ENCODE peak calls at places on chromosomes 7 and 10, in five cellular contexts. B, U, E, F and M are unnamed samples.

GRCh38 chr10:62422068-62422590 is 48.0 kb downstream of the ZNF365 start:
- DNase-seq in U (no peak), F (peak), B (peak), E (peak), M (no peak)

GRCh38 chr7:100247152-100247757 is 27.5 kb downstream of the PVRIG start:
- DNase-seq in U (no peak), B (peak), E (peak), F (peak), M (no peak)

GRCh38 chr10:30154561-30154960 is 95.2 kb upstream of the JCAD start:
- DNase-seq in F (no peak), B (no peak), U (no peak), E (no peak), M (no peak)

GRCh38 chr7:56097700-56098099 is 4.9 kb upstream of the PHKG1 start:
- DNase-seq in B (peak), E (peak), F (peak), U (no peak), M (no peak)

GRCh38 chr10:97095701-97096300 is 90.0 kb downstream of the SLIT1 start:
- DNase-seq in E (no peak), U (no peak), F (no peak), B (no peak), M (no peak)

GRCh38 chr10:48598243-48598935 is 6.5 kb downstream of the ARHGAP22 start:
- DNase-seq in F (no peak), U (no peak), B (no peak), E (no peak), M (no peak)

GRCh38 chr7:83648464-83649241 is at the start of gene SEMA3E:
- DNase-seq in B (peak), F (no peak), U (no peak), E (peak), M (no peak)

GRCh38 chr10:7301039-7301768 is 109.6 kb downstream of the SFMBT2 start:
- DNase-seq in E (no peak), F (no peak), U (no peak), B (no peak), M (no peak)

GRCh38 chr7:148699772-148700629 is 1.3 kb downstream of the CUL1 start:
- DNase-seq in E (peak), F (peak), U (no peak), B (no peak), M (peak)

GRCh38 chr10:58565256-58565655 is 52.6 kb downstream of the BICC1 start:
- DNase-seq in U (no peak), F (no peak), E (no peak), B (no peak), M (no peak)

GRCh38 chr7:5450549-5451327 is 27.1 kb upstream of the TNRC18 start:
- DNase-seq in B (peak), E (peak), U (peak), F (peak), M (peak)

GRCh38 chr7:47465191-47465590 is 116.7 kb downstream of the TNS3 start:
- DNase-seq in E (peak), F (no peak), B (no peak), U (no peak), M (no peak)

GRCh38 chr7:117645456-117646181 is 165.8 kb downstream of the CFTR start:
- DNase-seq in E (peak), F (peak), U (no peak), B (peak), M (no peak)

GRCh38 chr10:124615259-124615658 is 128.9 kb downstream of the FAM53B start:
- DNase-seq in F (no peak), U (no peak), E (no peak), B (no peak), M (no peak)

GRCh38 chr7:80468931-80469714 is 42.7 kb downstream of the GNAT3 start:
- DNase-seq in U (no peak), B (no peak), E (peak), F (no peak), M (no peak)

GRCh38 chr10:54800677-54801480 is at the start of gene PCDH15:
- DNase-seq in E (no peak), B (no peak), U (no peak), F (peak), M (peak)

GRCh38 chr10:105207596-105207995 is 566.5 kb downstream of the SORCS3 start:
- DNase-seq in E (no peak), F (no peak), B (no peak), U (no peak), M (no peak)

GRCh38 chr10:71220689-71221540 is 8.5 kb downstream of the UNC5B start:
- DNase-seq in E (no peak), F (no peak), U (no peak), B (no peak), M (no peak)

GRCh38 chr7:22659741-22660140 is 67.3 kb upstream of the IL6 start:
- DNase-seq in F (no peak), E (no peak), U (no peak), B (no peak), M (no peak)

GRCh38 chr7:8724080-8724718 is 290.8 kb downstream of the NXPH1 start:
- DNase-seq in E (no peak), F (peak), U (no peak), B (peak), M (peak)

GRCh38 chr7:128455556-128456254 is at the start of gene HILPDA:
- DNase-seq in E (peak), F (peak), U (peak), B (peak), M (peak)

GRCh38 chr7:128452552-128452951 is 3.1 kb upstream of the HILPDA start:
- DNase-seq in U (no peak), E (no peak), F (no peak), B (no peak), M (no peak)

GRCh38 chr7:128453836-128454804 is 1.6 kb upstream of the HILPDA start:
- DNase-seq in E (peak), F (no peak), B (peak), U (peak), M (no peak)

GRCh38 chr7:128458956-128459355 is 3.3 kb downstream of the HILPDA start:
- DNase-seq in F (no peak), B (no peak), E (no peak), U (no peak), M (no peak)

DNA sequence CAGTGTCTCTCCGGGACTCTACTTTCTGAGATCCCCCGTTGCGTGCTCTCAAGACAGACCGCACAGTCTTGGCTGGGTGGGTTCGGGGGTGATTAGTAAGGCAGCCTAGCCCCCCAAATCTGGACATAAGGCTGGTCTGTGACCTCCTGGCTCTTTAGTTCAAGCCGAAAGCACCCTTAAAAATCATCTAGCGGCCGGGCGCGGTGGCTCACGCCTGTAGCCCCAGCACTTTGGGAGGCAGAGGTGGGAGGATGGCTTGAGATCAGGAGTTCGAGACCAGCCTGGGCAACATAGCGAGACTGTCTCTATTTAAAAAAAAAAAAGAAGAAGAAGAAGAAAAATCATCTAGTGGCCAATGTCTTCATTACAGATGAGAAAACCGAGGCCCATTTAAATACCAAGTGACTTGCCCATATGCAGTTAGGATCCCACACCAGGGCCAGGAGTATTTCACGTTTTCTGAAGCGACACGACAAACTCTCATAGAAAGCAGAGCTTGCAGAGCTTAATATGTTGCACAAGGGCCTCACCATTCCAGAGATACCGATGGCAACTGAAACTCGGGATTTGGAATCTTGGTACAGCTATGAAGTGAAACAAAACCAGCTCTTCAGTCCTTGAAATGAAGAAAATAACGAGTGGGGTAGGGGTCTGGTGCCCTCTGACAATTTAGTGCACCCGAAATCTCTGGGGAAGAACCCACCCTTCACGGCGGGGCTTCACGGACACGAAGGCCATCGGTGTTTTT is 696 bp upstream of the HILPDA start:
- DNase-seq in U (no peak), F (peak), E (peak), B (peak), M (peak)
- TF ChIP-seq CTCF in U (peak), F (peak), E (no peak), B (peak), M (no peak)

GRCh38 chr10:13727574-13727973 is 140.8 kb downstream of the PRPF18 start:
- DNase-seq in B (no peak), F (no peak), U (no peak), E (no peak), M (no peak)

GRCh38 chr10:13722747-13723657 is 136.2 kb downstream of the PRPF18 start:
- DNase-seq in B (no peak), E (peak), U (no peak), F (no peak), M (no peak)

GRCh38 chr10:13725594-13725993 is 138.8 kb downstream of the PRPF18 start:
- DNase-seq in U (no peak), F (no peak), B (no peak), E (no peak), M (no peak)

GRCh38 chr10:13721486-13721885 is 134.7 kb downstream of the PRPF18 start:
- DNase-seq in F (no peak), U (no peak), B (no peak), E (no peak), M (no peak)

GRCh38 chr10:13724484-13724883 is 137.7 kb downstream of the PRPF18 start:
- DNase-seq in B (no peak), E (peak), F (no peak), U (peak), M (no peak)
- TF ChIP-seq CTCF in B (no peak), E (no peak), F (no peak), U (no peak), M (no peak)

GRCh38 chr10:122276611-122277205 is 5.6 kb downstream of the BTBD16 start:
- DNase-seq in U (no peak), F (no peak), E (peak), B (peak), M (no peak)
- TF ChIP-seq CTCF in U (no peak), F (no peak), E (peak), B (peak), M (no peak)

GRCh38 chr10:79074732-79075131 is 6.0 kb downstream of the ZMIZ1 start:
- DNase-seq in F (no peak), U (no peak), B (no peak), E (no peak), M (no peak)

GRCh38 chr10:79073784-79074432 is 5.1 kb downstream of the ZMIZ1 start:
- DNase-seq in E (peak), F (no peak), U (peak), B (peak), M (no peak)

GRCh38 chr10:79071535-79071923 is 2.8 kb downstream of the ZMIZ1 start:
- DNase-seq in B (no peak), F (no peak), E (no peak), U (no peak), M (no peak)

GRCh38 chr10:79072041-79072441 is 3.3 kb downstream of the ZMIZ1 start:
- DNase-seq in U (no peak), B (no peak), E (peak), F (no peak), M (no peak)

DNA sequence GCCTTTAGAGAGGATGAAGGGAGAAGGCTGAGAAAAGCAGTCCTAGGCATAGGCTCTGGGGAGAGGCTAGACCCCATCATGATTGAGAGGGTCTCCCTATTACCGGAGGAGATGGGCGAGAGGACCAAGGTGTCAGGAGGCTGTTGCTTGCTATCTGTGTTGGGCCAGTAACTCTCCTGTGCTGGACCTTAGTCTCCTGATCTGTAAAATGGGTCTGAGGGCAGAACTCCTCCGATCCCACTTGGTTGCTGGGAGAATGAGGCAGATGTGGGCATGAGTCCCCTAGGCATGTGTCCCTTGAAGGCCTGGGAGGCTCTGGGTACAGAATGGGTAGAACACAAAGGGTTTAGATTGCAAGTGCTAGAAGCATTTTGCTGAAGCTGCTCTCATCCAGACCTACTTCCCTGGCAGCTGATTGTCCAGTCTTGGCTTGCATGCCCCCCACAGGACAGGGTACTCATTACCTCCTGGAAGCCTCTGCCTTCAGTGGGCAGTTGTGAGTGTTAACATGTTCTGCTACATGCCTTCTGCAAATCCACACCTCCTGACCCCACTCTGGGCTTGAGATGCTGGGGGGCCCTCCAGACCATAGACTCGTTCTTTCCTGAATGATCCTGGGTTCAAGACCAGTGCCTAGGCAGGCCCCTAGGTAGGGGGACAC is 4.4 kb downstream of the ZMIZ1 start:
- DNase-seq in U (no peak), E (no peak), F (no peak), B (no peak), M (no peak)
- TF ChIP-seq CTCF in U (no peak), E (peak), F (no peak), B (peak), M (peak)

GRCh38 chr10:5663692-5664427 is 2.5 kb downstream of the ASB13 start:
- DNase-seq in B (no peak), F (no peak), E (no peak), U (no peak), M (peak)

GRCh38 chr10:5669609-5670008 is 3.2 kb upstream of the ASB13 start:
- DNase-seq in F (no peak), B (no peak), E (no peak), U (no peak), M (no peak)

GRCh38 chr10:5665380-5666323 is 743 bp downstream of the ASB13 start:
- DNase-seq in B (no peak), U (peak), E (no peak), F (peak), M (peak)

GRCh38 chr10:5668429-5668828 is 2.0 kb upstream of the ASB13 start:
- DNase-seq in U (no peak), F (no peak), E (no peak), B (no peak), M (no peak)

GRCh38 chr10:5666324-5667220 is at the start of gene ASB13:
- DNase-seq in F (peak), B (no peak), E (peak), U (peak), M (peak)
- TF ChIP-seq CTCF in F (no peak), B (no peak), E (no peak), U (peak), M (peak)

DNA sequence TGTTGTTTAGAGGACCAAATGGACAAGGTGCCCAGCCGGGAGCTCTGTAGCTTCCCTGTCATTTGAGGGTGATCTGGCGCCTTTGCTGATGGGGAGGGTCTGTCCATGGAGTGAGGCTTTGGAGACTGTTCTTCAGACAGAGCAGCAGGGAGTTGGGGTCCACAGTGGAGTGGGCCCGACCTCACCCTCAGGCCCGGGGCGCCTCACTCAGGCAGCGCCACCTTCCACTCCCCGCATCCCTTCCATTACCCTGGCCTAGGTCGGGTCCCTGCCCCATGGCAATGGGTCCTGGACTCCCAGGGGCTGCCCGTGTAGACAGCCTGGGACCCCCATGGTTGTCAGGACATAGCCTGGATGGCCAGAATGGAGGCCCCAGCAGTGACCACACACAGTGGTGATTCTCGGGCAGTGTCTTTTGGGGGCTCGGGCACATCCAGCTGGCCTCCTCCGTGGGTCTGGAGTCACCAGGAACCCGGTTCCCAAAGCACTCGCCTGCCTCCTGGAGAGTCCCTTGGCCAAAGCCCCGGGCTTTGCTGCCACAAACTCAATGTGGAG is 38.5 kb downstream of the TCERG1L start:
- DNase-seq in B (no peak), E (no peak), F (no peak), U (no peak), M (no peak)
- TF ChIP-seq CTCF in B (no peak), E (no peak), F (no peak), U (no peak), M (no peak)